ENCODE peak calls at places on chromosomes 3 and 15, in seven cellular contexts. O is neuronal stem cell, C is mesenchymal stem cell, T is H9, I is mesendoderm, B is IMR-90, V is trophoblast cell. P is an unnamed sample.

GRCh38 chr15:66883322-66883911 is 181.4 kb downstream of the SMAD6 start:
- DNase-seq in T (peak), O (peak), B (peak), V (peak), C (peak), I (peak), P (peak)

GRCh38 chr3:195224156-195224979 is 46.6 kb downstream of the XXYLT1 start:
- DNase-seq in V (no peak), I (no peak), T (no peak), C (no peak), B (no peak), O (no peak), P (no peak)

GRCh38 chr3:192830279-192831110 is 87.2 kb downstream of the MB21D2 start:
- DNase-seq in B (peak), O (no peak), T (no peak), C (no peak), I (no peak), V (no peak), P (no peak)

GRCh38 chr15:64774556-64775523 is 549 bp downstream of the RBPMS2 start:
- DNase-seq in C (peak), O (peak), B (no peak), V (peak), T (no peak), I (peak), P (peak)

GRCh38 chr15:28957606-28958498 is 72.1 kb downstream of the APBA2 start:
- DNase-seq in V (no peak), C (no peak), T (no peak), B (no peak), I (no peak), O (no peak), P (no peak)

GRCh38 chr3:60698117-60698516 is 553.1 kb downstream of the FHIT start:
- DNase-seq in T (no peak), I (no peak), O (no peak), V (no peak), B (no peak), C (no peak), P (no peak)

GRCh38 chr3:51024765-51025681 is 350.3 kb downstream of the DOCK3 start:
- DNase-seq in C (no peak), O (no peak), I (peak), B (no peak), T (peak), V (no peak), P (no peak)

GRCh38 chr3:46524008-46524407 is 26.2 kb downstream of the RTP3 start:
- DNase-seq in T (no peak), O (no peak), B (no peak), C (no peak), V (no peak), I (no peak), P (no peak)

GRCh38 chr15:58361291-58361759 is 70.5 kb upstream of the LIPC start:
- DNase-seq in T (no peak), B (peak), I (no peak), C (peak), V (peak), O (no peak), P (no peak)

GRCh38 chr3:101643009-101643844 is 33.7 kb downstream of the ZBTB11 start:
- DNase-seq in T (no peak), B (no peak), C (no peak), V (peak), O (no peak), I (peak), P (no peak)

GRCh38 chr15:69000091-69000490 is 14.4 kb upstream of the NOX5 start:
- DNase-seq in I (no peak), B (no peak), C (no peak), T (no peak), O (no peak), V (peak), P (no peak)

GRCh38 chr3:99969133-99969532 is 145.2 kb downstream of the FILIP1L start:
- DNase-seq in B (no peak), T (no peak), V (peak), O (no peak), I (no peak), C (no peak), P (no peak)

GRCh38 chr15:62394079-62394478 is 229.0 kb upstream of the C2CD4B start:
- DNase-seq in C (peak), I (no peak), B (peak), T (no peak), O (no peak), V (peak), P (no peak)

GRCh38 chr3:182248349-182248880 is 536.7 kb downstream of the SOX2 start:
- DNase-seq in C (no peak), T (no peak), O (no peak), V (peak), B (no peak), I (peak), P (no peak)

GRCh38 chr3:128714887-128715496 is 11.0 kb upstream of the RAB7A start:
- DNase-seq in C (no peak), V (no peak), O (no peak), B (no peak), T (no peak), I (no peak), P (no peak)

GRCh38 chr15:95291878-95292472 is 1038.5 kb upstream of the NR2F2 start:
- DNase-seq in T (no peak), O (peak), B (peak), C (no peak), V (peak), I (peak), P (no peak)

DNA sequence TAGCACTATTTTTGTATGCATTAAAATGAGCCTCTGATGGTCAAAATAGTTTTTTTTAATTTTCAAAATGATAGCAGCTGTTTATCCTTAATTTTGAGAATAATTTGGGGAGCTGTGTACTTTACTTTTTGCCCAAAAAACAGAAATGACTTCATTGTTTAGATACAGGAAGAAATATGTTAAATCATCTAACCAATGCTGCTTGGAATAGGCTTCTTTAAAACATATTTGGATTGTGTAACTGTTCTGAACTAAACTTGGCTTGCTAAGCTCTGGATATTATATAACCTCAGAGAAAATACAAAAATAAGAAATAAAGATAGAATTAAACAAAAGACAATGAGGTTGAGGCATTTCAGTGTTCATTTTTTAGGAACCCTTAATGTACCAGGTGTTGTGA is 119.3 kb downstream of the SERPINI1 start:
- DNase-seq in I (no peak), T (no peak), V (no peak), C (no peak), B (no peak), O (no peak), P (no peak)
- H2BK5ac ChIP-seq in I (no peak), T (no peak), V (no peak), C (no peak), B (no peak), O (no peak), P (no peak)

DNA sequence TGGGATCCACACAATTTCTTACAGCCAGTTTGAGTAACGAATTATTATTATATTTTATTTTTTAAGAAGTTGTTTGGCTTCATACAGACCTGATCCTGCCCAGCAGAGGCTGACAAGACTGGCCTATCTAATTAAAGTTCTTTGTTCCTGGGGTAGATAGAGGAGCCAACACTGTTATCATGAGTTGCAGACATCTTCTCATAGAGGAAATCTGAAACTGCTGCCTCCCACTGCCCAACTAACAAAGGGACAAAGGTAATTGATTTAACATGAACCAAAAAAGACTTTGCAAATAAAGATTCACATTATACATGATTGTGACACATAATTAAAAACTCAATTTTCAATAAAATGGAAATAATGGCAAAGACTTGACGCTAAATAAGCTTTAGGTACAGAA is 272.9 kb downstream of the MFSD1 start:
- DNase-seq in T (no peak), B (no peak), I (peak), V (no peak), C (no peak), O (no peak), P (no peak)
- H2BK5ac ChIP-seq in T (no peak), B (no peak), I (no peak), V (no peak), C (no peak), O (no peak), P (no peak)

GRCh38 chr3:132596816-132597433 is at the start of gene ACKR4:
- DNase-seq in V (no peak), I (no peak), B (no peak), O (no peak), C (no peak), T (no peak), P (no peak)
- H2BK5ac ChIP-seq in V (no peak), I (no peak), B (peak), O (no peak), C (no peak), T (no peak), P (no peak)

GRCh38 chr3:55988905-55989304 is 479.4 kb downstream of the ERC2 start:
- DNase-seq in T (no peak), O (no peak), B (no peak), I (no peak), C (no peak), V (no peak), P (no peak)
- H2BK5ac ChIP-seq in T (no peak), O (no peak), B (no peak), I (no peak), C (no peak), V (no peak), P (no peak)

GRCh38 chr15:60551781-60552161 is 72.8 kb upstream of the ICE2 start:
- DNase-seq in T (no peak), I (peak), B (no peak), V (no peak), O (no peak), C (no peak), P (no peak)
- H2BK5ac ChIP-seq in T (no peak), I (no peak), B (no peak), V (no peak), O (no peak), C (no peak), P (no peak)

GRCh38 chr3:2711081-2711480 is 399.1 kb downstream of the IL5RA start:
- DNase-seq in B (no peak), V (no peak), O (no peak), I (no peak), T (no peak), C (no peak), P (no peak)

GRCh38 chr3:2714856-2715255 is 395.3 kb downstream of the IL5RA start:
- DNase-seq in O (no peak), C (peak), B (no peak), V (no peak), T (no peak), I (peak), P (no peak)

GRCh38 chr3:2713923-2714322 is 396.3 kb downstream of the IL5RA start:
- DNase-seq in C (no peak), O (no peak), B (no peak), I (no peak), T (no peak), V (no peak), P (no peak)
- H2BK5ac ChIP-seq in C (no peak), O (no peak), B (no peak), I (no peak), T (no peak), V (no peak), P (no peak)

DNA sequence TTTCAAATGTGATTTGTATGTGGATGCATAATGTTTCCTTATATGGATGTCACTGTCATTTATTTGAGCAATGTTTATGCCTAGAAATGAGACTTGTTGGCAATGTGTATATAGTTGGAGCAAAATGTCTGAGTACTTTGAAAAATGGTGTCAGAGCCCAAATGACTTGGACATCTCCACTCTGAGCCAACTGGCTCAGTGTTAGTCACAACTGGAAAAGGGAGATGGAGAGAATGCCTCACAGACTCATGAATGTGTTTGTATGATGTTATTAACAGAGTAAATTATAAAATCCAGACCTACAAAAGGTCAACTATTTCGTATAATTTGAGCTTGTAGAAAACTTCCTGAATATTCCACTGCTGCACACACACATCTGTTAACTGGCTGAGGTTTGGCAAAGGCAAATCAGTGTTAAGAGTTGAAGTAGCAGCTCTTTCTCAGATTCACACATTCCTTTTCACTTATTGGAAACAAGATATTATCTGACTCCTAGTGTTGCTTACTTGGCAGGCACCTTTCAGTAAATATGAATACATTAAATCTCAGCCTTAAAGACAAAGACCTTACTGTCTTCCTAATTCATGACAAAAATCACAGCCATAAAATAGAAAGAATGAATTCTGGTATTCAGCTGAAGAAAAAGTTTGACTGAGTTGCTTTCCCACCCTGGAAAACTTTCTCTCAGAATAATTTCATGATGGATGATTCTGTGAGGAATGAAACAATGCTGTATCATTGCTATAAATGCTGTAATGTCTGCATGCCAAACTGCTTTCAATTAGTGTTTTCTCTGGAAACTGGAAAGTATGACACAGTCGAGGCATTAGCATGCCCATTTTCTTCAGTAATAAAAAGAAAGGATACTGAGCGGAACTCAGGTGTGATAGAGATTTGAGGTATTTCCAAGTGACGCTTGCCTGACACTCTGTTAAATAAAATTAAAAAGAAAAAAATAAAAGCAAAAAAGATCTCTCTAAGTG is 27.0 kb downstream of the ADIPOQ start:
- DNase-seq in C (no peak), V (no peak), O (no peak), T (no peak), I (no peak), B (peak), P (no peak)
- H2BK5ac ChIP-seq in C (no peak), V (no peak), O (no peak), T (no peak), I (no peak), B (no peak), P (no peak)

GRCh38 chr3:130088061-130088460 is 6.4 kb downstream of the ALG1L2 start:
- DNase-seq in C (no peak), I (no peak), V (no peak), B (no peak), O (no peak), T (no peak), P (no peak)

GRCh38 chr3:130081371-130081881 is at the start of gene ALG1L2:
- DNase-seq in I (no peak), V (no peak), B (no peak), T (no peak), O (no peak), C (no peak), P (no peak)

GRCh38 chr3:130084581-130084980 is 3.0 kb downstream of the ALG1L2 start:
- DNase-seq in V (no peak), I (no peak), O (no peak), B (no peak), C (no peak), T (no peak), P (no peak)

GRCh38 chr3:130085881-130086280 is 4.2 kb downstream of the ALG1L2 start:
- DNase-seq in V (no peak), O (no peak), B (no peak), I (no peak), T (no peak), C (no peak), P (no peak)
- H2BK5ac ChIP-seq in V (no peak), O (no peak), B (no peak), I (no peak), T (no peak), C (no peak), P (no peak)

GRCh38 chr15:87618203-87618725 is 638.3 kb downstream of the NTRK3 start:
- DNase-seq in C (no peak), T (no peak), B (no peak), O (no peak), V (peak), I (peak), P (no peak)
- H2BK5ac ChIP-seq in C (no peak), T (no peak), B (no peak), O (no peak), V (no peak), I (no peak), P (no peak)